ENCODE peak calls at places on chromosomes 2 and 18, in nine cellular contexts. One of them, this sample, is unnamed.

GRCh38 chr2:96409543-96410184 is 74.1 kb downstream of the NCAPH start:
- DNase-seq in GM23338: no peak
- DNase-seq in heart left ventricle: peak
- DNase-seq in dorsolateral prefrontal cortex: no peak
- DNase-seq in Caco-2: no peak
- DNase-seq in thoracic aorta: no peak
- DNase-seq in progenitor cell of endocrine pancreas: no peak
- DNase-seq in esophagus squamous epithelium: no peak
- DNase-seq in osteoblast: no peak
- DNase-seq in this sample: peak

GRCh38 chr2:150643106-150643730 is 155.8 kb upstream of the RND3 start:
- DNase-seq in GM23338: no peak
- DNase-seq in heart left ventricle: no peak
- DNase-seq in dorsolateral prefrontal cortex: no peak
- DNase-seq in Caco-2: no peak
- DNase-seq in thoracic aorta: no peak
- DNase-seq in progenitor cell of endocrine pancreas: no peak
- DNase-seq in esophagus squamous epithelium: no peak
- DNase-seq in osteoblast: no peak
- DNase-seq in this sample: no peak

GRCh38 chr2:120564213-120565094 is 171.2 kb upstream of the GLI2 start:
- DNase-seq in GM23338: peak
- DNase-seq in heart left ventricle: no peak
- DNase-seq in dorsolateral prefrontal cortex: no peak
- DNase-seq in Caco-2: peak
- DNase-seq in thoracic aorta: no peak
- DNase-seq in progenitor cell of endocrine pancreas: peak
- DNase-seq in esophagus squamous epithelium: no peak
- DNase-seq in osteoblast: no peak
- DNase-seq in this sample: no peak

GRCh38 chr2:177265386-177265690 is 811 bp upstream of the NFE2L2 start:
- DNase-seq in GM23338: peak
- DNase-seq in heart left ventricle: peak
- DNase-seq in dorsolateral prefrontal cortex: peak
- DNase-seq in Caco-2: no peak
- DNase-seq in thoracic aorta: no peak
- DNase-seq in progenitor cell of endocrine pancreas: no peak
- DNase-seq in esophagus squamous epithelium: no peak
- DNase-seq in osteoblast: no peak
- DNase-seq in this sample: no peak

GRCh38 chr2:128456281-128456680 is 137.6 kb upstream of the HS6ST1 start:
- DNase-seq in GM23338: no peak
- DNase-seq in heart left ventricle: no peak
- DNase-seq in dorsolateral prefrontal cortex: no peak
- DNase-seq in Caco-2: no peak
- DNase-seq in thoracic aorta: no peak
- DNase-seq in progenitor cell of endocrine pancreas: no peak
- DNase-seq in esophagus squamous epithelium: no peak
- DNase-seq in osteoblast: peak
- DNase-seq in this sample: no peak

GRCh38 chr18:28834889-28835288 is 658.0 kb upstream of the CDH2 start:
- DNase-seq in GM23338: no peak
- DNase-seq in heart left ventricle: no peak
- DNase-seq in dorsolateral prefrontal cortex: no peak
- DNase-seq in Caco-2: no peak
- DNase-seq in thoracic aorta: no peak
- DNase-seq in progenitor cell of endocrine pancreas: no peak
- DNase-seq in esophagus squamous epithelium: no peak
- DNase-seq in osteoblast: peak
- DNase-seq in this sample: peak

GRCh38 chr2:98385050-98385699 is 38.9 kb downstream of the CNGA3 start:
- DNase-seq in GM23338: peak
- DNase-seq in heart left ventricle: peak
- DNase-seq in dorsolateral prefrontal cortex: peak
- DNase-seq in Caco-2: peak
- DNase-seq in thoracic aorta: no peak
- DNase-seq in progenitor cell of endocrine pancreas: peak
- DNase-seq in esophagus squamous epithelium: no peak
- DNase-seq in osteoblast: peak
- DNase-seq in this sample: peak

GRCh38 chr2:127397568-127398238 is 9.9 kb upstream of the MAP3K2 start:
- DNase-seq in GM23338: no peak
- DNase-seq in heart left ventricle: no peak
- DNase-seq in dorsolateral prefrontal cortex: no peak
- DNase-seq in Caco-2: no peak
- DNase-seq in thoracic aorta: no peak
- DNase-seq in progenitor cell of endocrine pancreas: no peak
- DNase-seq in esophagus squamous epithelium: no peak
- DNase-seq in osteoblast: no peak
- DNase-seq in this sample: no peak

GRCh38 chr18:75204262-75204977 is 4.5 kb downstream of the PTGR3 start:
- DNase-seq in GM23338: peak
- DNase-seq in heart left ventricle: peak
- DNase-seq in dorsolateral prefrontal cortex: no peak
- DNase-seq in Caco-2: no peak
- DNase-seq in thoracic aorta: no peak
- DNase-seq in progenitor cell of endocrine pancreas: no peak
- DNase-seq in esophagus squamous epithelium: no peak
- DNase-seq in osteoblast: peak
- DNase-seq in this sample: peak

DNA sequence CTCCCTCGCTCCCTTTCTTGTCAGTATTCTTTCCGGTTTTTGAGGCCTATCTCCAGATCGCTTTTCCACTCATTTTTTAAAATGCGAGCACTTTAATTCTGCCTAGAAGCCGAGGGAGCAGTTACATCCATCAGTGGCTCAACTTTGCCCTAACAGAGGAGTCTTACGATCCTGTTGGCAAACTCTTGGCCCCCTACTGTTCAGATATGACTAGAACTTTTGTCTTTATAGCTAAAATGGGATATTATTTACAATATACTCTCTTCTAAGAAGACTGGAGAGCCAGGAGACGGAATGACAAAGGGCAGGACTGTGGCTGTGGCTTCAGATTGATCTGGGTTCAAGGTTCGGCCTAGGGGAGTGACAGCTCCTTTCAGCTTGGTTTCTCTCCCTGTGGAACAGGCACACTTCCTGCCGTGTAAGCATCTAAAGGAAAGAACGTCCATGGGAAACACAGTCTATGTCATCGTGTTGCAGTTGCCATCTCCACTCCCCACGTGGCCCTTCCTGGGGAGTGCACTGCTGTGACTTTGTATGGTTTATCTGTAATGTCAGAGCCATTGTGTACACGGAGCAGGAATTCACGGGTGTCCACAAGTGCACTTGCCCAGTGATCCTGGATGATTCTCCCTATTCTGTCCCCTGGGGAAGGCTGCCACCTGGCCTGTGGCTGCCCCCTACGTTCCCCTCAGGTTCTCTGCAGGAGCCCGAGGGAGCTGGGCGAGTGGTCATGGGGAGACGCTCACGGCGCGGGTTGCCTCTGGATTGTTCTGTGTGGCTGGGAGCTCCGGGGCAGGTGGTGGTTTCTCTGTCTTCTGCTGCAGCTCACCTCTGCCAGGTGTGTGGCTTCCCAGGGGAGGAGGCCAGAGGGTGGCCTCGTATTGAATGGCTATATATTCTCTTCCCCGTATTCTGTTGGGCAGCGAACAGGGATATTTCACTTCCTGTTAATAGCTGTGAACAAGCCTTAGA is 222.0 kb downstream of the LDLRAD4 start:
- DNase-seq in GM23338: no peak
- DNase-seq in heart left ventricle: no peak
- DNase-seq in dorsolateral prefrontal cortex: no peak
- DNase-seq in Caco-2: no peak
- DNase-seq in thoracic aorta: no peak
- DNase-seq in progenitor cell of endocrine pancreas: no peak
- DNase-seq in esophagus squamous epithelium: no peak
- DNase-seq in osteoblast: no peak
- DNase-seq in this sample: no peak
- TF ChIP-seq CTCF in GM23338: no peak
- TF ChIP-seq CTCF in heart left ventricle: no peak
- TF ChIP-seq CTCF in dorsolateral prefrontal cortex: no peak
- TF ChIP-seq CTCF in Caco-2: no peak
- TF ChIP-seq CTCF in thoracic aorta: no peak
- TF ChIP-seq CTCF in progenitor cell of endocrine pancreas: no peak
- TF ChIP-seq CTCF in esophagus squamous epithelium: no peak
- TF ChIP-seq CTCF in osteoblast: peak
- TF ChIP-seq CTCF in this sample: no peak

GRCh38 chr2:46657042-46657504 is 177.7 kb downstream of the TMEM247 start:
- DNase-seq in GM23338: peak
- DNase-seq in heart left ventricle: no peak
- DNase-seq in dorsolateral prefrontal cortex: no peak
- DNase-seq in Caco-2: no peak
- DNase-seq in thoracic aorta: no peak
- DNase-seq in progenitor cell of endocrine pancreas: no peak
- DNase-seq in esophagus squamous epithelium: no peak
- DNase-seq in osteoblast: no peak
- DNase-seq in this sample: peak
- TF ChIP-seq CTCF in GM23338: peak
- TF ChIP-seq CTCF in heart left ventricle: peak
- TF ChIP-seq CTCF in dorsolateral prefrontal cortex: peak
- TF ChIP-seq CTCF in Caco-2: peak
- TF ChIP-seq CTCF in thoracic aorta: no peak
- TF ChIP-seq CTCF in progenitor cell of endocrine pancreas: peak
- TF ChIP-seq CTCF in esophagus squamous epithelium: peak
- TF ChIP-seq CTCF in osteoblast: peak
- TF ChIP-seq CTCF in this sample: no peak

DNA sequence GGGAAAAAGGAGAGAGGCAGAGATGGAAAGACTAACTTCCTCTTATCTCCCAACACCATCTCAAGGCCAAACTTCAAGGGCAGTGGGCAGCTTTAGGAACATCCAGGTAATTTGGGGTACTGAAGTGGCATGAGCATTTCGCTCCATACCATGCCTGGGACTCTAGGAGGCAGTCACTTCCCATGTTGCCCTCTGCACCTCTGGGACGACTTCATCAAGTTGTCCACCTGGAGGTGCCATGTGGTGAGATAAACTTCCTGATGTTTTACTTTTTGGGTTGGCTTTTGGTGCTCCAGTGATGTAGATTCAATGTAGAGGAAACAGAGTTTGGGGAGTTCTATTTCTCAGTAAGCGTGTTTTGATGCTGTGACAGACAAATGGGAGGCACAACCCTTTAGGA is 56.3 kb upstream of the UPP2 start:
- DNase-seq in GM23338: peak
- DNase-seq in heart left ventricle: no peak
- DNase-seq in dorsolateral prefrontal cortex: no peak
- DNase-seq in Caco-2: peak
- DNase-seq in thoracic aorta: no peak
- DNase-seq in progenitor cell of endocrine pancreas: no peak
- DNase-seq in esophagus squamous epithelium: no peak
- DNase-seq in osteoblast: no peak
- DNase-seq in this sample: no peak
- TF ChIP-seq CTCF in GM23338: peak
- TF ChIP-seq CTCF in heart left ventricle: no peak
- TF ChIP-seq CTCF in dorsolateral prefrontal cortex: no peak
- TF ChIP-seq CTCF in Caco-2: peak
- TF ChIP-seq CTCF in thoracic aorta: no peak
- TF ChIP-seq CTCF in progenitor cell of endocrine pancreas: no peak
- TF ChIP-seq CTCF in esophagus squamous epithelium: no peak
- TF ChIP-seq CTCF in osteoblast: no peak
- TF ChIP-seq CTCF in this sample: no peak

GRCh38 chr2:7377861-7378569 is 460.8 kb downstream of the RNF144A start:
- DNase-seq in GM23338: peak
- DNase-seq in heart left ventricle: peak
- DNase-seq in dorsolateral prefrontal cortex: peak
- DNase-seq in Caco-2: peak
- DNase-seq in thoracic aorta: no peak
- DNase-seq in progenitor cell of endocrine pancreas: no peak
- DNase-seq in esophagus squamous epithelium: no peak
- DNase-seq in osteoblast: no peak
- DNase-seq in this sample: no peak
- TF ChIP-seq CTCF in GM23338: peak
- TF ChIP-seq CTCF in heart left ventricle: no peak
- TF ChIP-seq CTCF in dorsolateral prefrontal cortex: no peak
- TF ChIP-seq CTCF in Caco-2: no peak
- TF ChIP-seq CTCF in thoracic aorta: no peak
- TF ChIP-seq CTCF in progenitor cell of endocrine pancreas: peak
- TF ChIP-seq CTCF in esophagus squamous epithelium: no peak
- TF ChIP-seq CTCF in osteoblast: no peak
- TF ChIP-seq CTCF in this sample: no peak

GRCh38 chr18:45208164-45208563 is 407.1 kb upstream of the SLC14A2 start:
- DNase-seq in GM23338: no peak
- DNase-seq in heart left ventricle: no peak
- DNase-seq in dorsolateral prefrontal cortex: no peak
- DNase-seq in Caco-2: no peak
- DNase-seq in thoracic aorta: no peak
- DNase-seq in progenitor cell of endocrine pancreas: no peak
- DNase-seq in esophagus squamous epithelium: no peak
- DNase-seq in osteoblast: no peak
- DNase-seq in this sample: no peak

GRCh38 chr18:45213040-45213333 is 402.3 kb upstream of the SLC14A2 start:
- DNase-seq in GM23338: no peak
- DNase-seq in heart left ventricle: no peak
- DNase-seq in dorsolateral prefrontal cortex: no peak
- DNase-seq in Caco-2: no peak
- DNase-seq in thoracic aorta: no peak
- DNase-seq in progenitor cell of endocrine pancreas: no peak
- DNase-seq in esophagus squamous epithelium: no peak
- DNase-seq in osteoblast: no peak
- DNase-seq in this sample: no peak

GRCh38 chr18:45207328-45207727 is 407.9 kb upstream of the SLC14A2 start:
- DNase-seq in GM23338: no peak
- DNase-seq in heart left ventricle: no peak
- DNase-seq in dorsolateral prefrontal cortex: no peak
- DNase-seq in Caco-2: no peak
- DNase-seq in thoracic aorta: no peak
- DNase-seq in progenitor cell of endocrine pancreas: no peak
- DNase-seq in esophagus squamous epithelium: no peak
- DNase-seq in osteoblast: no peak
- DNase-seq in this sample: no peak

DNA sequence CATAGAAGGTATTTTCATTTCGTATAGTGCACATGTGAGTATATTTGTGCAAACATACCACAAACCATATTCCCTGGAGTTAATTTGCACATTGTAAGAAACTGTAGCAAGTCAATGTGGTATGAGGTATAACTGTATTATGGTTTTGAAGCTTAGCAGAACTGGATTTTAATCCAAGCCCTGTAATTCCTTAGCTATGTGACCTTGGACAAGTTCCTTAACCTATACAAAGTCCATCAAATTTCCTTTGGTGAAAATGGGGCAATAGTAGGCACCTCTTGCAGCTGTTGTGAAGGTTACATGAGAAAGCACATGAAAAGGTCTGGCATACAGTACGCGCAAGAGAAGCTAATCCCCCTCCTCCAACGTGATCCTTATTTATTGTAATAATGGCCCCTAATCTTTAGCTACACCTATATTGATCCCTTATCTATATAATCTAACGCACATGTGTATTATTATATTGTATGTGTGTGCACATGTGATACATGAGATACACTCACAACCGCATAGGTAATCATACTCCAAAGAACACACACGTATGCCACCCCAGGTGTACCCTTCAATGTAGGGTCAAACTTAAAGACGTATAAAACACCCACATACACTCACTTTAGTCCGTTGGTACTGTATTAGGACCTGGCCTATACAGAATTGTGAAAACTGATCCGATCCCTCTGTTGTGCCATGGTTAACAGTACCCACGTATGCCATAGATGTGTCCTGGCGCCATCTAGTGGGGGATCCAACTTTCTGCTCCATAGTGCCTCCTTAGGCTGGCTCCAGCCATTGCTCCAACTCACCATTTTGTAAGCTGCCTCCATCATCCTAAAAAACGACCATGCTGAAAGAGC is 402.9 kb upstream of the SLC14A2 start:
- DNase-seq in GM23338: peak
- DNase-seq in heart left ventricle: peak
- DNase-seq in dorsolateral prefrontal cortex: peak
- DNase-seq in Caco-2: peak
- DNase-seq in thoracic aorta: peak
- DNase-seq in progenitor cell of endocrine pancreas: peak
- DNase-seq in esophagus squamous epithelium: peak
- DNase-seq in osteoblast: no peak
- DNase-seq in this sample: peak
- TF ChIP-seq CTCF in GM23338: peak
- TF ChIP-seq CTCF in heart left ventricle: peak
- TF ChIP-seq CTCF in dorsolateral prefrontal cortex: peak
- TF ChIP-seq CTCF in Caco-2: peak
- TF ChIP-seq CTCF in thoracic aorta: peak
- TF ChIP-seq CTCF in progenitor cell of endocrine pancreas: peak
- TF ChIP-seq CTCF in esophagus squamous epithelium: peak
- TF ChIP-seq CTCF in osteoblast: peak
- TF ChIP-seq CTCF in this sample: peak